ENCODE peak calls at places on chromosomes 12 and 14, in ten cellular contexts. I is ovary; T is GM13976; D is brain microvascular endothelial cell; K is B cell; G is CD4-positive, alpha-beta T cell; A is adrenal gland; W is GM10248; N is GM12865; E is lower leg skin. R is an unnamed sample.
A peak's percentile ranks its signal among the peaks of the same experiment; 100 is the strongest.

GRCh38 chr12:42761601-42762350 is 172.2 kb upstream of the PRICKLE1 start:
- DNase-seq in A (no peak), I (no peak), E (no peak), D (no peak), K (no peak), G (no peak), W (no peak), T (no peak), N (no peak), R (no peak)

GRCh38 chr14:29749327-29749726 is 178.3 kb downstream of the PRKD1 start:
- DNase-seq in N (no peak), I (no peak), E (no peak), T (no peak), K (no peak), D (peak; percentile 41), W (no peak), G (no peak), A (no peak), R (no peak)

GRCh38 chr14:31965735-31966598 is 111.1 kb upstream of the ARHGAP5 start:
- DNase-seq in I (peak; percentile 56), K (no peak), A (peak; percentile 86), T (no peak), W (no peak), N (no peak), D (peak; percentile 45), G (no peak), E (no peak), R (no peak)

GRCh38 chr14:77302926-77303325 is 17.8 kb downstream of the POMT2 start:
- DNase-seq in A (peak; percentile 75), E (no peak), K (no peak), N (peak; percentile 33), G (no peak), D (peak; percentile 67), W (peak; percentile 32), I (no peak), T (peak; percentile 36), R (peak; percentile 65)

GRCh38 chr12:113899042-113899843 is 66.9 kb downstream of the RBM19 start:
- DNase-seq in E (no peak), N (no peak), G (no peak), K (no peak), D (no peak), I (no peak), W (no peak), T (no peak), A (no peak), R (no peak)

GRCh38 chr12:18250313-18250916 is 10.9 kb upstream of the PIK3C2G start:
- DNase-seq in W (peak; percentile 39), K (no peak), N (peak; percentile 54), T (peak; percentile 48), G (no peak), I (peak; percentile 25), E (no peak), D (peak; percentile 51), A (peak; percentile 38), R (peak; percentile 2)

GRCh38 chr12:110269622-110270124 is 11.4 kb upstream of the ATP2A2 start:
- DNase-seq in I (no peak), K (no peak), W (no peak), T (no peak), G (no peak), A (peak; percentile 23), E (no peak), D (peak; percentile 62), N (no peak), R (no peak)

GRCh38 chr14:95104911-95105310 is 52.4 kb downstream of the DICER1 start:
- DNase-seq in E (no peak), K (no peak), I (no peak), W (no peak), D (no peak), G (no peak), N (no peak), T (no peak), A (no peak), R (no peak)

GRCh38 chr14:100725587-100726387 is 905 bp upstream of the DLK1 start:
- DNase-seq in D (no peak), K (no peak), I (no peak), G (no peak), N (no peak), W (no peak), E (no peak), T (no peak), A (no peak), R (no peak)

GRCh38 chr12:131917139-131917710 is 11.9 kb upstream of the PUS1 start:
- DNase-seq in T (no peak), W (no peak), K (no peak), G (no peak), D (no peak), A (no peak), N (no peak), E (no peak), I (peak; percentile 17), R (no peak)

GRCh38 chr12:75666126-75666979 is 154.9 kb upstream of the KRR1 start:
- DNase-seq in G (no peak), D (peak; percentile 75), W (no peak), K (no peak), A (no peak), N (no peak), E (no peak), T (no peak), I (no peak), R (no peak)

GRCh38 chr12:107429006-107429698 is 256.4 kb upstream of the PWP1 start:
- DNase-seq in N (no peak), G (no peak), T (no peak), W (no peak), I (no peak), K (no peak), A (no peak), D (no peak), E (no peak), R (no peak)

DNA sequence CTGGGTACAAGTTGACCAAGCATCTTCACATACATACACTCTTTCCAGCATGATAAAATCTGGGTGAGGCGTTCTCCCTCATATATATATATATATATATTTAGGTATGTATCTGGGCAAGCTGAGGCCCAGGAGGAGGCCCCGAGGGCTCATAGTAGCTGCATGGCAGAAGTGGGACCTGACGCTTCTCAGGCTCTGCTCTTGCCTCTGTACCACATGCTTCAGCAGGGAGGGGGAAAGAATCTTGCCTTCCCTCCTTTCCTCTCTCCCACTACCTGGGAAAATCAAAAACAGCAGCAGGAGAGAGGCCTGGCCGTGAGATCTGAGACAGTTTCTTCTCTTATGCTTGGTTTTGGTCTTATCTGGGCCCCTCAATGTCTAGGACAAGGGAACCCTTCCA is 9.2 kb downstream of the PPP1R1A start:
- DNase-seq in W (no peak), N (no peak), G (no peak), A (no peak), K (no peak), T (no peak), E (no peak), I (no peak), D (no peak), R (no peak)
- TF ChIP-seq CTCF in W (no peak), N (no peak), G (no peak), A (no peak), K (no peak), T (no peak), E (no peak), I (no peak), D (no peak), R (no peak)

DNA sequence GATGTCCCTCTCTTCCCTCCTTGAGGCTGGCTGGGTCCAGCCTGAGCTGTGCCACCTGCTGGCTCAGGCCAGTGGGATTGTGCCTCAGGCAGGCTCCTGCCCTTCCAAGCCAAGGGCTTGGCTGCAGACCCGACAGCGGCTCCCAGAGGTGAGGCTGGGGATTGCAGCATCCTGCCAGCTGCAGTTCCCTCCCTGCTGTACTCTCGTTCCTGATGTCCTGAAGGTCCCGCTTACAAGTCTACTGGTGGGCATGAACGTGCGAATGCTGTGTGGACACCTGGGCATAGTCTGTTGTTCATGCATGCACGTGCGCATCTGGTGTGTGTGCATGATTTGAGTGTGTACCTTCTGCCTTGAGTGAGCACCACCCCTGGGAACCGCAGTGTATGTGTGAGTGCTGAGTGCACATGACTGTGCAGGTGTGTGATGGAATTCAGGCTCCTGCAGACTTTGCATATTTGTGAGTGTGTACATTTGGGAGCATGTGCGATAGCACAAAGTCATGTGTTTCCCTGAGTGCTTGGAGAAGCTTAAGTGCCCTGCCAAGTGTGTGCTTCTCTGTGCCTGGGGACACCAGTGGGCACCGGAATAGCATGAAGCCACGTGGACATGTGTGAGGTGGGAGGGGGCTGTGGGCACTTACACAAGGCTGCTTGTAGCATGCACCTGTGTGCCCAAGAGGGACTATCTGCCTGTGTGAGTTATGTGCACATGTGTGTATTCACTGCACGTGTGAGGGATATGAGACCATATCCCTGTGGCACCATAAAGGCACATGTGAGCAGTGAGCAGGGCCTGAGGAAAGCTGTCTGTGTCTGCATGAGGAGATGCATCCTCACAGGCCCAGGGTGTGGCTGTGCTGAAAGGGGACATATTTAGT is 19.3 kb upstream of the KRT7 start:
- DNase-seq in E (no peak), W (peak; percentile 76), I (peak; percentile 41), K (peak; percentile 25), T (peak; percentile 81), G (no peak), A (peak; percentile 92), D (peak; percentile 68), N (peak; percentile 51), R (peak; percentile 66)
- TF ChIP-seq CTCF in E (no peak), W (peak; percentile 85), I (peak; percentile 55), K (peak; percentile 64), T (peak; percentile 87), G (peak; percentile 38), A (peak; percentile 100), D (peak; percentile 100), N (peak; percentile 92), R (peak; percentile 86)

GRCh38 chr14:89673499-89674225 is 256.6 kb upstream of the FOXN3 start:
- DNase-seq in T (no peak), G (no peak), N (no peak), D (peak; percentile 45), A (no peak), W (no peak), E (no peak), I (no peak), K (no peak), R (peak; percentile 32)
- TF ChIP-seq CTCF in T (no peak), G (no peak), N (no peak), D (no peak), A (no peak), W (no peak), E (no peak), I (no peak), K (no peak), R (no peak)

DNA sequence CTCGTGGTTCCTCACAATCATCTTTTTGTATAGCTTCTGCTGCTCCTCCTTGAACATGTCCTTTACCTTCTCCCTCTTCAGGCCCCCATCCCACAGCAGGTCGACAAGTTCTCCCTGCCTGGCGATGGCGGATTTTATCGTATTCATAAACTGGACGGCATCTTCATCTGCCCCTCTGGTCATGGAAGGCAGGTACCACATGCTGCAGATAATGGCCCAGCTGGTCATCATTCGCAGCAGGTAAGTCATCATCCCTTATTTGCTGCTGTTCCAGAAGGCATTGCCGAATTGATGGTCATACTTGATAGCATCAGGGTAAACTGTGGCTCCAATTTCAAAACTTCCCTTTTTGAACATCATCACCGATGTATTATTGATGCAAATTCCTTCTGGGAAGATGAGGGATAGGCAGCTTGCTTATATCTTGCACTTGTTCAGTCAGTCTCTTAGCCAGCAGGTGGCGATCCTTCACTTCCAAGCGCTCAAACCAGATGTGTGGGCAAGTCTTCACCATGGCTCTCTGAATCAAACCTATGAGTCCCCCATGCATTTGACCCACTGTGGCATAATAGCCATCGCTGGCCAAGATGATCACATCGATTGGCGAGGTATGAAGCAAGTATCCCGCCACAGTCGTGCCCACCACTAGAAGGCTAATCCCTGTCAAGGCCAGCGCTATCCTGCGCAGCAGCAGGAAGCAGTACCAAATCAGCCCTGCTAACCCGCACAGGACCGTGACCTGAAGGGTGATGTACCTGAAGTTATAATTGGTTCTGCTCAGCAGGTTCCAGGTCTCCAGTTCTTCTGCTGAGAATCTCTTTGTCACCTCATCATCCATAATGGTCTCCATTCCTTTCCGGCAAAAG is 381.5 kb upstream of the STXBP6 start:
- DNase-seq in K (no peak), W (no peak), G (no peak), D (no peak), E (no peak), A (peak; percentile 74), I (no peak), N (no peak), T (no peak), R (peak; percentile 30)
- TF ChIP-seq CTCF in K (no peak), W (no peak), G (no peak), D (no peak), E (no peak), A (peak; percentile 17), I (no peak), N (no peak), T (no peak), R (no peak)